ENCODE peak calls at places on chromosome 1, in nine cellular contexts. Y, P, O, M, D, N, Q, X and A are unnamed samples.

GRCh38 chr1:65717815-65718454 is 74.8 kb upstream of the PDE4B start:
- DNase-seq in Y (peak; percentile 70), P (no peak), O (no peak), M (no peak), D (no peak), N (no peak), Q (no peak), X (no peak), A (peak; percentile 44)

GRCh38 chr1:98389809-98390208 is 271.7 kb upstream of the SNX7 start:
- DNase-seq in Y (peak; percentile 80), P (no peak), O (no peak), M (no peak), D (no peak), N (no peak), Q (no peak), X (no peak), A (peak; percentile 63)

GRCh38 chr1:157512036-157512969 is 40.0 kb downstream of the FCRL5 start:
- DNase-seq in Y (no peak), P (no peak), O (no peak), M (no peak), D (peak; percentile 80), N (no peak), Q (no peak), X (no peak), A (no peak)

GRCh38 chr1:44417351-44418021 is 12.4 kb downstream of the RNF220 start:
- DNase-seq in Y (no peak), P (peak; percentile 83), O (no peak), M (no peak), D (no peak), N (no peak), Q (peak; percentile 7), X (peak; percentile 67), A (peak; percentile 22)

GRCh38 chr1:29230204-29230552 is 556 bp downstream of the MECR start:
- DNase-seq in Y (no peak), P (no peak), O (no peak), M (no peak), D (no peak), N (no peak), Q (no peak), X (no peak), A (no peak)

GRCh38 chr1:85330206-85330605 is 53.8 kb upstream of the BCL10 start:
- DNase-seq in Y (peak; percentile 69), P (no peak), O (no peak), M (no peak), D (no peak), N (no peak), Q (no peak), X (no peak), A (peak; percentile 95)

GRCh38 chr1:106960412-106960811 is 96.1 kb upstream of the PRMT6 start:
- DNase-seq in Y (no peak), P (no peak), O (no peak), M (no peak), D (no peak), N (no peak), Q (no peak), X (no peak), A (no peak)

GRCh38 chr1:41681331-41682136 is 197.1 kb upstream of the EDN2 start:
- DNase-seq in Y (peak; percentile 68), P (no peak), O (no peak), M (no peak), D (no peak), N (no peak), Q (no peak), X (no peak), A (no peak)

GRCh38 chr1:10735603-10736305 is 60.7 kb downstream of the CASZ1 start:
- DNase-seq in Y (no peak), P (no peak), O (no peak), M (no peak), D (no peak), N (no peak), Q (no peak), X (no peak), A (no peak)

GRCh38 chr1:198168180-198168579 is 11.4 kb downstream of the NEK7 start:
- DNase-seq in Y (peak; percentile 54), P (no peak), O (no peak), M (no peak), D (no peak), N (no peak), Q (no peak), X (no peak), A (peak; percentile 56)